ENCODE peak calls at places on chromosomes 5 and 9, in four cellular contexts. S is NCI-H1105; T is CD4-positive, alpha-beta memory T cell; F is activated CD4-positive, alpha-beta T cell treated with anti-CD3 and anti-CD28 coated beads for 36 hours. X is an unnamed sample.
A peak's percentile ranks its signal among the peaks of the same experiment; 100 is the strongest.

GRCh38 chr5:69527128-69527745 is 32.8 kb upstream of the GTF2H2C start:
- DNase-seq in S (no peak), T (no peak), F (no peak), X (no peak)

GRCh38 chr9:35258665-35259474 is 97.1 kb downstream of the UNC13B start:
- DNase-seq in S (peak; percentile 26), T (peak; percentile 39), F (peak; percentile 68), X (peak; percentile 8)

GRCh38 chr9:92171281-92171680 is 56.1 kb upstream of the SPTLC1 start:
- DNase-seq in S (no peak), T (no peak), F (no peak), X (no peak)

GRCh38 chr5:17224858-17225436 is 7.5 kb downstream of the BASP1 start:
- DNase-seq in S (no peak), T (no peak), F (peak; percentile 12), X (no peak)

GRCh38 chr9:97880336-97880735 is 27.3 kb downstream of the FOXE1 start:
- DNase-seq in S (no peak), T (no peak), F (no peak), X (no peak)

GRCh38 chr5:95711501-95712346 is 19.4 kb upstream of the RHOBTB3 start:
- DNase-seq in S (no peak), T (no peak), F (no peak), X (no peak)

GRCh38 chr9:136686794-136687711 is at the start of gene AGPAT2:
- DNase-seq in S (peak; percentile 38), T (peak; percentile 38), F (peak; percentile 84), X (peak; percentile 47)

GRCh38 chr5:172048170-172048422 is 41.7 kb upstream of the FBXW11 start:
- DNase-seq in S (no peak), T (no peak), F (no peak), X (no peak)

GRCh38 chr5:127863610-127864395 is 160.6 kb downstream of the CCDC192 start:
- DNase-seq in S (no peak), T (no peak), F (no peak), X (no peak)

GRCh38 chr5:147037517-147038205 is 159.1 kb upstream of the PPP2R2B start:
- DNase-seq in S (no peak), T (no peak), F (no peak), X (no peak)

GRCh38 chr5:42962139-42962538 is 78.0 kb downstream of the ANXA2R start:
- DNase-seq in S (no peak), T (no peak), F (no peak), X (no peak)

GRCh38 chr9:124510650-124511425 is 3.6 kb upstream of the NR5A1 start:
- DNase-seq in S (no peak), T (no peak), F (no peak), X (no peak)

GRCh38 chr5:12662545-12663314 is 758.5 kb upstream of the CTNND2 start:
- DNase-seq in S (no peak), T (no peak), F (no peak), X (no peak)

GRCh38 chr9:92986175-92987110 is 39.1 kb downstream of the FGD3 start:
- DNase-seq in S (no peak), T (peak; percentile 50), F (peak; percentile 69), X (no peak)

GRCh38 chr5:175123542-175123941 is 320.4 kb downstream of the DRD1 start:
- DNase-seq in S (no peak), T (no peak), F (no peak), X (no peak)

GRCh38 chr5:43042626-43043399 is 2.7 kb upstream of the ANXA2R start:
- DNase-seq in S (peak; percentile 57), T (peak; percentile 69), F (peak; percentile 86), X (peak; percentile 40)

GRCh38 chr5:132787076-132787475 is 10.0 kb upstream of the SEPTIN8 start:
- DNase-seq in S (no peak), T (no peak), F (no peak), X (no peak)

GRCh38 chr5:78591227-78591626 is 57.3 kb downstream of the LHFPL2 start:
- DNase-seq in S (no peak), T (no peak), F (no peak), X (no peak)

GRCh38 chr9:12972608-12973589 is 198.1 kb downstream of the LURAP1L start:
- DNase-seq in S (no peak), T (no peak), F (no peak), X (no peak)

GRCh38 chr9:78296208-78296892 is 575 bp upstream of the PSAT1 start:
- DNase-seq in S (peak; percentile 46), T (no peak), F (peak; percentile 53), X (no peak)

GRCh38 chr9:94054731-94055130 is 29.5 kb upstream of the PTPDC1 start:
- DNase-seq in S (no peak), T (no peak), F (no peak), X (no peak)

GRCh38 chr5:119388619-119389190 is 32.9 kb downstream of the TNFAIP8 start:
- DNase-seq in S (no peak), T (no peak), F (no peak), X (no peak)

GRCh38 chr5:139492700-139493192 is 10.2 kb upstream of the STING1 start:
- DNase-seq in S (no peak), T (no peak), F (no peak), X (no peak)

GRCh38 chr9:124279531-124280175 is 21.9 kb downstream of the NEK6 start:
- DNase-seq in S (no peak), T (no peak), F (no peak), X (no peak)

GRCh38 chr5:138568061-138568824 is 7.0 kb downstream of the HSPA9 start:
- DNase-seq in S (no peak), T (no peak), F (no peak), X (no peak)

GRCh38 chr5:166358127-166358840 is 1933.2 kb upstream of the WWC1 start:
- DNase-seq in S (no peak), T (no peak), F (no peak), X (no peak)

GRCh38 chr9:125258832-125259534 is 2.6 kb upstream of the GAPVD1 start:
- DNase-seq in S (no peak), T (no peak), F (no peak), X (no peak)

GRCh38 chr5:139147743-139148079 is 50.5 kb downstream of the SIL1 start:
- DNase-seq in S (no peak), T (no peak), F (no peak), X (no peak)

GRCh38 chr9:33814816-33815215 is 2.1 kb upstream of the UBE2R2 start:
- DNase-seq in S (no peak), T (no peak), F (no peak), X (no peak)

GRCh38 chr9:109857337-109857736 is 77.3 kb downstream of the PALM2AKAP2 start:
- DNase-seq in S (no peak), T (no peak), F (no peak), X (no peak)

GRCh38 chr5:38540348-38540747 is 16.1 kb downstream of the LIFR start:
- DNase-seq in S (peak; percentile 96), T (no peak), F (no peak), X (no peak)

GRCh38 chr5:142404046-142404477 is 79.2 kb upstream of the SPRY4 start:
- DNase-seq in S (no peak), T (no peak), F (no peak), X (no peak)

GRCh38 chr5:139951296-139951924 is 91.7 kb downstream of the NRG2 start:
- DNase-seq in S (no peak), T (no peak), F (no peak), X (no peak)

GRCh38 chr9:77427256-77427927 is 220.7 kb downstream of the GNA14 start:
- DNase-seq in S (no peak), T (no peak), F (no peak), X (no peak)

GRCh38 chr5:174583071-174583470 is 141.3 kb upstream of the MSX2 start:
- DNase-seq in S (no peak), T (no peak), F (no peak), X (no peak)

GRCh38 chr5:107773479-107773878 is 102.7 kb upstream of the EFNA5 start:
- DNase-seq in S (no peak), T (no peak), F (no peak), X (no peak)

GRCh38 chr9:110933350-110934001 is 104.8 kb downstream of the LPAR1 start:
- DNase-seq in S (no peak), T (no peak), F (no peak), X (no peak)

GRCh38 chr9:114205171-114206015 is 50.1 kb downstream of the COL27A1 start:
- DNase-seq in S (no peak), T (no peak), F (no peak), X (no peak)

GRCh38 chr5:51484326-51484725 is 101.1 kb downstream of the ISL1 start:
- DNase-seq in S (no peak), T (no peak), F (no peak), X (no peak)